ENCODE peak calls at places on chromosomes 7 and 10, in eight cellular contexts. U, W, Y, H, M, I, Q and A are unnamed samples.

GRCh38 chr10:29160110-29160669 is 128.7 kb upstream of the LYZL1 start:
- DNase-seq in U (no peak), W (peak; percentile 84), Y (no peak), H (peak; percentile 77), M (no peak), I (peak; percentile 44), Q (no peak), A (no peak)

GRCh38 chr7:156113733-156114132 is 301.5 kb upstream of the SHH start:
- DNase-seq in U (no peak), W (peak; percentile 9), Y (no peak), H (no peak), M (no peak), I (no peak), Q (no peak), A (no peak)

GRCh38 chr7:141960687-141961422 is 12.7 kb downstream of the TAS2R38 start:
- DNase-seq in U (no peak), W (no peak), Y (no peak), H (no peak), M (peak; percentile 78), I (no peak), Q (peak; percentile 49), A (no peak)

GRCh38 chr10:97023401-97024180 is 162.2 kb downstream of the SLIT1 start:
- DNase-seq in U (no peak), W (no peak), Y (no peak), H (no peak), M (no peak), I (no peak), Q (no peak), A (no peak)

GRCh38 chr7:94760702-94761101 is 104.8 kb upstream of the SGCE start:
- DNase-seq in U (no peak), W (no peak), Y (no peak), H (no peak), M (no peak), I (no peak), Q (no peak), A (no peak)

GRCh38 chr7:112018305-112019030 is 187.7 kb downstream of the DOCK4 start:
- DNase-seq in U (no peak), W (no peak), Y (peak; percentile 22), H (no peak), M (no peak), I (no peak), Q (no peak), A (no peak)

GRCh38 chr7:47497367-47498096 is 84.4 kb downstream of the TNS3 start:
- DNase-seq in U (no peak), W (no peak), Y (peak; percentile 60), H (no peak), M (peak; percentile 87), I (no peak), Q (peak; percentile 94), A (no peak)

GRCh38 chr7:27095897-27096755 is at the start of gene HOXA1:
- DNase-seq in U (peak; percentile 86), W (peak; percentile 94), Y (no peak), H (peak; percentile 80), M (peak; percentile 94), I (peak; percentile 88), Q (peak; percentile 75), A (peak; percentile 86)

GRCh38 chr10:63005246-63005645 is 127.9 kb upstream of the NRBF2 start:
- DNase-seq in U (no peak), W (peak; percentile 97), Y (no peak), H (no peak), M (no peak), I (no peak), Q (no peak), A (no peak)

GRCh38 chr7:41029072-41029492 is 673.8 kb downstream of the INHBA start:
- DNase-seq in U (peak; percentile 15), W (peak; percentile 96), Y (no peak), H (peak; percentile 41), M (no peak), I (no peak), Q (no peak), A (no peak)

GRCh38 chr7:22200777-22201176 is 156.2 kb downstream of the RAPGEF5 start:
- DNase-seq in U (no peak), W (no peak), Y (no peak), H (no peak), M (no peak), I (no peak), Q (peak; percentile 48), A (no peak)

GRCh38 chr10:81953420-81953819 is 78.4 kb downstream of the NRG3 start:
- DNase-seq in U (no peak), W (no peak), Y (no peak), H (no peak), M (no peak), I (no peak), Q (peak; percentile 29), A (no peak)

GRCh38 chr7:102933763-102934162 is 21.0 kb downstream of the LRRC17 start:
- DNase-seq in U (peak; percentile 76), W (no peak), Y (peak; percentile 48), H (no peak), M (no peak), I (peak; percentile 82), Q (no peak), A (peak; percentile 94)

GRCh38 chr10:129970404-129971364 is 6.6 kb upstream of the EBF3 start:
- DNase-seq in U (no peak), W (no peak), Y (peak; percentile 44), H (no peak), M (no peak), I (no peak), Q (no peak), A (peak; percentile 60)

GRCh38 chr10:128009768-128010167 is 102.9 kb downstream of the PTPRE start:
- DNase-seq in U (no peak), W (no peak), Y (no peak), H (no peak), M (no peak), I (no peak), Q (no peak), A (no peak)

GRCh38 chr7:85829817-85830432 is 643.1 kb upstream of the SEMA3D start:
- DNase-seq in U (peak; percentile 37), W (peak; percentile 58), Y (peak; percentile 19), H (no peak), M (peak; percentile 19), I (no peak), Q (peak; percentile 33), A (no peak)

DNA sequence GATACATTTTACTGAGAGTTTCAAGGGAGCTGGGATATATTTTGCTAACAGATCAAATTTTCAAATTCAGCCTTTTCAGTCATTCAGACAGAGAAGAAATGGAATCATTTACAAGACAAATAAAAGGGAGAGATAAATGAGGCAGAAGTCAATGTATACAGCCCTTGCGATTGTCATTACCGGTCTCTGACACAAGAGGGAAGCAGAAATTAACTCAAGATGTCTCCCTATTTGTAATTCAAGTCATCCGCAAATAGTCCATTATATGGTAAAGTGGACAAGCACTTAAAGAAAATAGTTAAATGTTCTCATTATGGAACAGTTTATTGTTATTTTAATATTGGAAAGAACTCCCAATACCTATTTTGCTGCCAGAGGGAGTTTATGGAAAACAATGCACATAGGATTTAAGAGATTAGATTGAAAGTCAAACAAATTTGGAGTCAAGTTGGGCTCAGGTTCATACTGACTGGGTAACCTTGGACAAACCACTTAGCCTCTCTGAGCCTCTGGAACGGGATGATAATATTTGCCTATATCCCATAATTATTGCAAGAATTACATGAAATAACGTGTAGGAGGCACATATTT is 89.3 kb upstream of the PRKCQ start:
- DNase-seq in U (peak; percentile 63), W (peak; percentile 40), Y (peak; percentile 28), H (peak; percentile 44), M (peak; percentile 60), I (peak; percentile 77), Q (peak; percentile 50), A (peak; percentile 41)
- TF ChIP-seq CTCF in U (peak; percentile 73), W (peak; percentile 57), Y (peak; percentile 73), H (peak; percentile 60), M (peak; percentile 90), I (peak; percentile 79), Q (peak; percentile 62), A (peak; percentile 69)

GRCh38 chr7:16615234-16615633 is 30.3 kb downstream of the ANKMY2 start:
- DNase-seq in U (no peak), W (no peak), Y (no peak), H (no peak), M (no peak), I (peak; percentile 47), Q (no peak), A (peak; percentile 67)

GRCh38 chr7:16616122-16616521 is 29.4 kb downstream of the ANKMY2 start:
- DNase-seq in U (no peak), W (no peak), Y (no peak), H (no peak), M (no peak), I (no peak), Q (no peak), A (no peak)

GRCh38 chr7:16619979-16620408 is 25.6 kb downstream of the ANKMY2 start:
- DNase-seq in U (no peak), W (peak; percentile 9), Y (no peak), H (no peak), M (peak; percentile 3), I (no peak), Q (peak; percentile 38), A (no peak)

GRCh38 chr7:16611711-16612110 is 33.8 kb downstream of the ANKMY2 start:
- DNase-seq in U (no peak), W (no peak), Y (no peak), H (no peak), M (no peak), I (no peak), Q (no peak), A (no peak)

GRCh38 chr7:16616542-16616941 is 29.0 kb downstream of the ANKMY2 start:
- DNase-seq in U (no peak), W (no peak), Y (no peak), H (no peak), M (no peak), I (peak; percentile 61), Q (no peak), A (no peak)
- TF ChIP-seq EZH2phosphoT487 in U (no peak), W (no peak), Y (no peak), H (no peak), M (no peak), I (no peak), Q (no peak), A (no peak)

DNA sequence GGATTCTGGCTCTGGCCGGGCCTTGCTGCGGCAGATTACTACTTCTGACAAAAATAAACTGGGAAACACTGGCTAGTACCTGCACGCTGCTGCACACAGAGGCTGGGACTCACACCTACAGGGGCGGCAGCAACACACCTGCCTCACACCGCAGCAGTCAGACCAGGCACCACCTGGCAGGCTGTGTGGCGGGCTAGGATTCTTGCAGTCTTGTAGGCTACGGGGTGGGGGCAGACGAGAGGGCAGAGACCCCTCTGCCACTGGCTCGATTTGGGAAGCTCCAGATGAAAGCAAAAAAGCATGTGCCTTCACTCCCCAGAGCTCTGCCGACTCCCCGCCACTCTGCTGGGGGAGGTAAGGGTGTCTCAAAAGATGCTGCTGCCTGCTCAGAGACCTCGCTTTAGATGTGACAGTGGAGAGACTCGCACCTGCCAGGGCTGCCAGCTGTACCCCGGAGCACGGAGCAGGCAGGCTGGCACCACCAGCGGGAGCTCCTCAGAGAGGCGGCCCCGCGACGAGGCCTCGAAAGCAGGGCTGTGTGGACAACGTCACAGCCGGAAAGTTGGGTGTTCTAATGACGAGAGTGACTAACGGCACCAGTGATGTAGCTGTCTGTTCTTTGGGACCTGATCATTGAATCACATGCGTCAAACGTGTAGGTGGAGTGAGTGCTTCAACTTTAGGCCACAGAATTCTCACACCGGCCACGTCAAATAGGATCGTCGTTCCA is 250.5 kb downstream of the ZMYND11 start:
- DNase-seq in U (no peak), W (no peak), Y (no peak), H (no peak), M (no peak), I (no peak), Q (no peak), A (no peak)
- H3K36me3 ChIP-seq in U (no peaks in the 10 kb centered on the region), W (no peaks in the 10 kb centered on the region), Y (peaks cover 21% of the 10 kb centered on the region), H (peaks cover 9% of the 10 kb centered on the region), M (peaks cover 57% of the 10 kb centered on the region), I (no peaks in the 10 kb centered on the region), Q (no peaks in the 10 kb centered on the region), A (no peaks in the 10 kb centered on the region)

GRCh38 chr7:70285854-70286253 is 687.6 kb downstream of the AUTS2 start:
- DNase-seq in U (no peak), W (no peak), Y (no peak), H (no peak), M (no peak), I (no peak), Q (no peak), A (no peak)
- TF ChIP-seq CTCF in U (no peak), W (no peak), Y (no peak), H (no peak), M (no peak), I (no peak), Q (no peak), A (no peak)